ENCODE peak calls at places on chromosomes 4 and X, in four cellular contexts. One of them, this sample, is unnamed.

GRCh38 chr4:38144029-38144428 is 183.8 kb downstream of the PTTG2 start:
- DNase-seq in K562: no peak
- DNase-seq in A549: no peak
- DNase-seq in HepG2: no peak
- DNase-seq in this sample: no peak

GRCh38 chr4:123256901-123257300 is 139.7 kb upstream of the SPRY1 start:
- DNase-seq in HepG2: no peak
- DNase-seq in A549: no peak
- DNase-seq in K562: no peak
- DNase-seq in this sample: no peak

GRCh38 chrX:117996408-117996807 is 120.2 kb downstream of the KLHL13 start:
- DNase-seq in A549: no peak
- DNase-seq in HepG2: no peak
- DNase-seq in K562: no peak
- DNase-seq in this sample: no peak

GRCh38 chr4:129218355-129218754 is 122.4 kb downstream of the C4orf33 start:
- DNase-seq in A549: peak
- DNase-seq in K562: no peak
- DNase-seq in HepG2: no peak
- DNase-seq in this sample: no peak

GRCh38 chrX:147848009-147848408 is 63.7 kb upstream of the FMR1 start:
- DNase-seq in K562: no peak
- DNase-seq in HepG2: no peak
- DNase-seq in A549: no peak
- DNase-seq in this sample: no peak

GRCh38 chr4:2220016-2220620 is 21.8 kb downstream of the HAUS3 start:
- DNase-seq in A549: peak
- DNase-seq in K562: peak
- DNase-seq in HepG2: peak
- DNase-seq in this sample: peak

GRCh38 chr4:145230726-145231125 is 50.3 kb upstream of the OTUD4 start:
- DNase-seq in HepG2: no peak
- DNase-seq in K562: no peak
- DNase-seq in A549: no peak
- DNase-seq in this sample: no peak

GRCh38 chrX:11287505-11287904 is 5.7 kb upstream of the AMELX start:
- DNase-seq in K562: no peak
- DNase-seq in A549: no peak
- DNase-seq in HepG2: no peak
- DNase-seq in this sample: no peak

GRCh38 chr4:3045500-3045850 is 28.9 kb downstream of the HTT-AS start:
- DNase-seq in K562: no peak
- DNase-seq in A549: peak
- DNase-seq in HepG2: no peak
- DNase-seq in this sample: no peak

GRCh38 chrX:107747596-107748161 is 27.9 kb downstream of the TSC22D3 start:
- DNase-seq in HepG2: no peak
- DNase-seq in A549: no peak
- DNase-seq in K562: no peak
- DNase-seq in this sample: no peak

GRCh38 chrX:115372026-115372610 is 82.6 kb downstream of the LUZP4 start:
- DNase-seq in K562: no peak
- DNase-seq in HepG2: no peak
- DNase-seq in A549: peak
- DNase-seq in this sample: no peak

GRCh38 chrX:115364625-115365024 is 75.1 kb downstream of the LUZP4 start:
- DNase-seq in A549: no peak
- DNase-seq in K562: no peak
- DNase-seq in HepG2: peak
- DNase-seq in this sample: no peak

GRCh38 chrX:115367956-115368355 is 78.4 kb downstream of the LUZP4 start:
- DNase-seq in K562: no peak
- DNase-seq in A549: peak
- DNase-seq in HepG2: no peak
- DNase-seq in this sample: no peak

GRCh38 chrX:115366535-115366934 is 77.0 kb downstream of the LUZP4 start:
- DNase-seq in K562: no peak
- DNase-seq in HepG2: no peak
- DNase-seq in A549: no peak
- DNase-seq in this sample: no peak

DNA sequence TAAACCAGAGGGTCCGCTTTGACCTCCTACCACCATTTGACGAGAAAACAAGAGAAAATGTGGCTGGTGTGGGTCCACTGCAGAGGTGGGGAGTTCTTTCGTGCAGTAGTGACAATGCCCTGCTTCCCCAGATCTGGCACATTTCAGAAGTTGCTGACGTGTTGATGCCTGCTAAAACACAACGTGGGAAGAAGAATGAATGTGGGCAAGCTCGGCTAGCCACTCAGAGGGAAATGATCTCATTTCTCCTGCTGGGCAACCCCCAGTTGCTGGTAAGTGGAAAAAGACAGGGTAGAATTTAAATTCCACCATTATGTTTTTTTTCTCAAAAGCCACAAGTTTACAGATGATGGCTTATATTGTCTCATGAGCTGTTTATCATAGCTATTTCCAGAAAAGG is 77.9 kb downstream of the LUZP4 start:
- DNase-seq in HepG2: no peak
- DNase-seq in A549: no peak
- DNase-seq in K562: no peak
- DNase-seq in this sample: no peak
- TF ChIP-seq POLR2AphosphoS2 in HepG2: no peak
- TF ChIP-seq POLR2AphosphoS2 in A549: no peak
- TF ChIP-seq POLR2AphosphoS2 in K562: no peak
- TF ChIP-seq POLR2AphosphoS2 in this sample: no peak

GRCh38 chr4:87079967-87080366 is 140.5 kb downstream of the KLHL8 start:
- DNase-seq in K562: no peak
- DNase-seq in HepG2: no peak
- DNase-seq in A549: no peak
- DNase-seq in this sample: no peak

GRCh38 chr4:87077834-87078585 is 142.4 kb downstream of the KLHL8 start:
- DNase-seq in K562: no peak
- DNase-seq in HepG2: no peak
- DNase-seq in A549: no peak
- DNase-seq in this sample: no peak

GRCh38 chr4:87080462-87080861 is 140.0 kb downstream of the KLHL8 start:
- DNase-seq in A549: no peak
- DNase-seq in K562: no peak
- DNase-seq in HepG2: no peak
- DNase-seq in this sample: no peak

GRCh38 chr4:87078987-87079469 is 141.4 kb downstream of the KLHL8 start:
- DNase-seq in HepG2: no peak
- DNase-seq in A549: no peak
- DNase-seq in K562: no peak
- DNase-seq in this sample: no peak

DNA sequence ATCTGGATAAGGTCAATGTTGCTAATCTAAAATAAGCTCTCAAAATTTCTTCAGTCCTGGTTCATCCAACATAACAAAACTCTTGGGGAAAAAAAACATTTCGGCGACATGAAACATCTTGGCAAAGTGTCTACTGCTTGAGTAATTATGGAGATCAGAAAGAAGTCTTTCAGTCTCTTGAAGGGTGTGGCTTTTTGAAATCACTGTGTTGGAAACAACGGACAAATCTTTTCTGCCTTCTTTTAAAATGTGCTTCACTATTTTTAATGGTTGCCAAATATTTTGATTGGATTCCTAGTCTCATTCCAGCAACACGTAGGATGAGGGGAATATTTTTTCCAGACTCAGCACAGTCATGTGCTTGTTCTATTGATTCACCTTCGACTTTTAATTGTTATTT is 138.6 kb downstream of the KLHL8 start:
- DNase-seq in HepG2: no peak
- DNase-seq in K562: no peak
- DNase-seq in A549: no peak
- DNase-seq in this sample: no peak
- TF ChIP-seq POLR2AphosphoS2 in HepG2: no peak
- TF ChIP-seq POLR2AphosphoS2 in K562: no peak
- TF ChIP-seq POLR2AphosphoS2 in A549: no peak
- TF ChIP-seq POLR2AphosphoS2 in this sample: no peak

GRCh38 chr4:111650146-111650545 is 495.1 kb upstream of the FAM241A start:
- DNase-seq in HepG2: no peak
- DNase-seq in A549: no peak
- DNase-seq in K562: no peak
- DNase-seq in this sample: no peak
- TF ChIP-seq POLR2AphosphoS2 in HepG2: no peak
- TF ChIP-seq POLR2AphosphoS2 in A549: no peak
- TF ChIP-seq POLR2AphosphoS2 in K562: no peak
- TF ChIP-seq POLR2AphosphoS2 in this sample: no peak

GRCh38 chrX:48938721-48939416 is 18.5 kb downstream of the OTUD5 start:
- DNase-seq in HepG2: no peak
- DNase-seq in K562: no peak
- DNase-seq in A549: no peak
- DNase-seq in this sample: peak

GRCh38 chrX:48939417-48940228 is 17.8 kb downstream of the OTUD5 start:
- DNase-seq in K562: no peak
- DNase-seq in HepG2: no peak
- DNase-seq in A549: no peak
- DNase-seq in this sample: peak

GRCh38 chrX:48934581-48935331 is 15.9 kb upstream of the PIM2 start:
- DNase-seq in HepG2: no peak
- DNase-seq in A549: no peak
- DNase-seq in K562: no peak
- DNase-seq in this sample: no peak

GRCh38 chrX:48936429-48937064 is 17.7 kb upstream of the PIM2 start:
- DNase-seq in A549: no peak
- DNase-seq in HepG2: no peak
- DNase-seq in K562: no peak
- DNase-seq in this sample: no peak

DNA sequence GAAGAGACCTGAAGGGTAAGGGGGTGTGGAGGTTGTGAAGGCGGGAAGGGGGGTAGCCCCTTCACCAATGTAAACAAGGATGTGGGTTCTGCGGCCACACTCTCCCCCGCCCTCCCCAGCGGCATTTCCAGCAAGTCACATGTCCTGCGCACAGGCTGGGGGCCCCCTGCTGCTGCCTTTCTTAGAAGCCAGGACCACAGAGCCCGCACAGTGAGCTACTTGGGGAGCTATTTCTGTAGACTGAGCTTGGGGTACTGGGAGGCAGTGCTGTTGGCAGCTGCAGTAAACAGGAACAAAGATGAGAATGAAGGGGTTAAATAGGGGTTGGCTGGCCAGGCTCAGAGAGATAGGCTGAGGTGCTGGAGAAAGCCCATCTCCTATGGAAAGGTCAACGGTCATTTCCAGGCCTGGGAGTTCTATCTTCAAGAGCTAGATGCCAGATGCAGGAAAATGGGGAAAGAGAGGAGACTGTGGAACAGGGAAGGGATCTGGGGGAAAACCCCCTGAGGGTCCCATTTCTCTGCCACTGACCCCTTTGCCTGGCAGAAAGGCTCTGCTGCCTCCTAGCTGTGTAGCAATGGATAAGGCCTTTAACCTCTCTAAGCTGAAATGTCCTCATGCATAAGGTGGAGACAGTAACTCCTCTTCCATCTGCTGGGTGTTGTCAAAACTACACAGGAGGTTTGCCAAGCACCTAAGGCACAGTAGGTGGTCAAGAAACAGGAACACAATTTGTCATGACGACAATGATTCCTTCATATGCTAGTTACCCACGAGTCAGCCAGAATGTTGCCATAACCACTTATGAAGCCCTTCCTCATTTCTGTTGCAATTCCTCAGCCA is 18.5 kb upstream of the PIM2 start:
- DNase-seq in HepG2: no peak
- DNase-seq in K562: peak
- DNase-seq in A549: no peak
- DNase-seq in this sample: peak
- TF ChIP-seq POLR2AphosphoS2 in HepG2: no peak
- TF ChIP-seq POLR2AphosphoS2 in K562: no peak
- TF ChIP-seq POLR2AphosphoS2 in A549: no peak
- TF ChIP-seq POLR2AphosphoS2 in this sample: peak

GRCh38 chr4:8760561-8760960 is 111.1 kb downstream of the HMX1 start:
- DNase-seq in A549: no peak
- DNase-seq in K562: no peak
- DNase-seq in HepG2: no peak
- DNase-seq in this sample: no peak
- TF ChIP-seq POLR2AphosphoS2 in A549: no peak
- TF ChIP-seq POLR2AphosphoS2 in K562: no peak
- TF ChIP-seq POLR2AphosphoS2 in HepG2: no peak
- TF ChIP-seq POLR2AphosphoS2 in this sample: no peak

GRCh38 chr4:25552580-25553271 is 102.9 kb upstream of the SLC34A2 start:
- DNase-seq in A549: peak
- DNase-seq in HepG2: no peak
- DNase-seq in K562: no peak
- DNase-seq in this sample: no peak
- TF ChIP-seq POLR2AphosphoS2 in A549: no peak
- TF ChIP-seq POLR2AphosphoS2 in HepG2: no peak
- TF ChIP-seq POLR2AphosphoS2 in K562: no peak
- TF ChIP-seq POLR2AphosphoS2 in this sample: no peak

DNA sequence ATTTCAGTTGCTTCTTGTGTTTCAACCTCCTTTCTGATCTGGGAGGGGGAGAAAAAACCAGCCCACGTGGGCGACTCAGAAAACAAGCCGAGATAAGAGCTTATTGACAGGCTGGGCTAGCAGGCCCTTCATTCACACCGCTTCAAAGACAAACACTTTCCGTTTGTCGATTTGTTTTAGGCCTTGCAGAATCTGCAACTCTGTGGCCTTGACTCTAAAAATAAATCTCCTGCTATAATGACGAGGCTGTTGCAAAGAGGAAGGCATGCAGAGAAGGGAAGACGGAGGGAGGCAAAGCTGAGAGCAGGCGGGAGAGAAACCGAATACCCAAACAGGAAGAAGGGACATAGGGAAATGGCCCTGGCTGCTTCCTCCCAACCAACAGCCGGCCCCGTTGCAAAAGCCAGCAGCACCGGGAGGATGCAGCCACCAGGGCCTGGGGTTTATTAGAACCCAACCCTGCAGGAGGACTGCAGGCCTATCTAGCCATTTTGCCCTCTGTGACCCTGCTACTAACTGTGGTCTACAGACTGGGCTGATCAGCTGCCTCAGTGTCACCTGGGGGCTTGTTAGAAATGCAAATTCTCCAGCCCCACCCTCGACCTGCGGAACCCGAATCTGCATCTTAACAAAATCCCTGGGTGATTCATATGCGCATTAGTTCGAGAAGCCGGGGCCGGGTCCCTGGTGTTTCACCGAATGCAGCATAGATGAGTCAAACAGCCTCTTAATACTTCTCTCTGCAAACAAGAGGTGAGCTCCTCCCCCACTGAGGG is 325.5 kb downstream of the BCOR start:
- DNase-seq in A549: no peak
- DNase-seq in K562: peak
- DNase-seq in HepG2: peak
- DNase-seq in this sample: no peak
- TF ChIP-seq POLR2AphosphoS2 in A549: no peak
- TF ChIP-seq POLR2AphosphoS2 in K562: no peak
- TF ChIP-seq POLR2AphosphoS2 in HepG2: no peak
- TF ChIP-seq POLR2AphosphoS2 in this sample: no peak

DNA sequence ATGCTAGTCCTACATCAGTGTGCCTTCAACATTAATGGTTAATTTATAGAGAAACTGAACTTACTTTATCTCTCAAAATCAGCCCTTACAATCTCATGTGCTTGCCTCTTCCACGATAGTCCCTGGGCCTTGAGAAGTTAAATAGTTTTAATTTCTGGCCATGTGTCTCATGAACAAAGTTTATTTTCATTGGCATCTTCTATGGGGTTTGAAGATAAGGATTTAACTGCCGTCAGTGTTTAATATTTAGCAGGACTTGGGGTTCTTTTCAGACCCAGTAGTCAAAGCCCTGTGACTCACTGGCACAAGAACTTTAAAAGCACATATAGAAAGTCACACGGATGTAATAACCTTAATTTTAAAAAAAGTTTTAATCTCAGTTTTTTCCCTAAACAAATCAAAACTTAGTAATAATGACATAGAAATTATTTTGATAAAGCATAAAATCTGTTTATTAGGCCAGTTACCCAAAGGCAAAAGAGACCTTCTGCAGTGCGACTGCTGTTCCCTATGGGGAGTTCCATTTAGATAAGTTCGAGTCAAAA is 10.1 kb upstream of the MPP1 start:
- DNase-seq in HepG2: no peak
- DNase-seq in A549: no peak
- DNase-seq in K562: no peak
- DNase-seq in this sample: no peak
- TF ChIP-seq POLR2AphosphoS2 in HepG2: no peak
- TF ChIP-seq POLR2AphosphoS2 in A549: no peak
- TF ChIP-seq POLR2AphosphoS2 in K562: no peak
- TF ChIP-seq POLR2AphosphoS2 in this sample: no peak